ENCODE peak calls at places on chromosome 12, in seven cellular contexts. One of them, this sample, is unnamed.

GRCh38 chr12:48351022-48351708 is 446 bp upstream of the ZNF641 start:
- DNase-seq in H9: peak
- DNase-seq in GM06990: no peak
- DNase-seq in tibial nerve: peak
- DNase-seq in AG10803: peak
- DNase-seq in fibroblast of villous mesenchyme: peak
- DNase-seq in WTC11: peak
- DNase-seq in this sample: no peak

GRCh38 chr12:68189766-68190700 is 30.5 kb upstream of the IFNG start:
- DNase-seq in GM06990: no peak
- DNase-seq in WTC11: no peak
- DNase-seq in AG10803: peak
- DNase-seq in fibroblast of villous mesenchyme: no peak
- DNase-seq in tibial nerve: no peak
- DNase-seq in H9: no peak
- DNase-seq in this sample: no peak

GRCh38 chr12:91556909-91557308 is 374.3 kb upstream of the DCN start:
- DNase-seq in fibroblast of villous mesenchyme: no peak
- DNase-seq in GM06990: no peak
- DNase-seq in AG10803: no peak
- DNase-seq in WTC11: no peak
- DNase-seq in H9: no peak
- DNase-seq in tibial nerve: no peak
- DNase-seq in this sample: no peak

GRCh38 chr12:60106207-60106606 is 510.4 kb downstream of the SLC16A7 start:
- DNase-seq in GM06990: no peak
- DNase-seq in tibial nerve: no peak
- DNase-seq in fibroblast of villous mesenchyme: peak
- DNase-seq in H9: no peak
- DNase-seq in WTC11: no peak
- DNase-seq in AG10803: peak
- DNase-seq in this sample: no peak

GRCh38 chr12:95641299-95641947 is 90.1 kb upstream of the USP44 start:
- DNase-seq in WTC11: no peak
- DNase-seq in H9: no peak
- DNase-seq in tibial nerve: no peak
- DNase-seq in fibroblast of villous mesenchyme: no peak
- DNase-seq in GM06990: no peak
- DNase-seq in AG10803: no peak
- DNase-seq in this sample: no peak

GRCh38 chr12:112798019-112798760 is 6.6 kb downstream of the RPH3A start:
- DNase-seq in WTC11: no peak
- DNase-seq in AG10803: no peak
- DNase-seq in GM06990: no peak
- DNase-seq in fibroblast of villous mesenchyme: no peak
- DNase-seq in tibial nerve: no peak
- DNase-seq in H9: no peak
- DNase-seq in this sample: no peak

GRCh38 chr12:125890983-125891382 is 825.7 kb downstream of the AACS start:
- DNase-seq in WTC11: no peak
- DNase-seq in fibroblast of villous mesenchyme: no peak
- DNase-seq in H9: no peak
- DNase-seq in AG10803: no peak
- DNase-seq in GM06990: no peak
- DNase-seq in tibial nerve: no peak
- DNase-seq in this sample: no peak

GRCh38 chr12:69779928-69780327 is 41.3 kb downstream of the RAB3IP start:
- DNase-seq in fibroblast of villous mesenchyme: peak
- DNase-seq in H9: peak
- DNase-seq in WTC11: peak
- DNase-seq in AG10803: peak
- DNase-seq in tibial nerve: no peak
- DNase-seq in GM06990: no peak
- DNase-seq in this sample: peak

GRCh38 chr12:92365836-92366235 is 220.2 kb upstream of the BTG1 start:
- DNase-seq in WTC11: no peak
- DNase-seq in AG10803: no peak
- DNase-seq in tibial nerve: no peak
- DNase-seq in fibroblast of villous mesenchyme: no peak
- DNase-seq in GM06990: no peak
- DNase-seq in H9: no peak
- DNase-seq in this sample: no peak

GRCh38 chr12:75954076-75954475 is 77.5 kb downstream of the PHLDA1 start:
- DNase-seq in fibroblast of villous mesenchyme: peak
- DNase-seq in AG10803: peak
- DNase-seq in tibial nerve: no peak
- DNase-seq in WTC11: no peak
- DNase-seq in GM06990: no peak
- DNase-seq in H9: no peak
- DNase-seq in this sample: no peak

GRCh38 chr12:72792889-72793288 is 520.7 kb downstream of the TRHDE start:
- DNase-seq in WTC11: no peak
- DNase-seq in GM06990: no peak
- DNase-seq in tibial nerve: no peak
- DNase-seq in fibroblast of villous mesenchyme: no peak
- DNase-seq in AG10803: no peak
- DNase-seq in H9: no peak
- DNase-seq in this sample: no peak

GRCh38 chr12:10395390-10395998 is 5.7 kb upstream of the KLRK1 start:
- DNase-seq in fibroblast of villous mesenchyme: peak
- DNase-seq in GM06990: peak
- DNase-seq in tibial nerve: no peak
- DNase-seq in AG10803: peak
- DNase-seq in H9: peak
- DNase-seq in WTC11: peak
- DNase-seq in this sample: peak

GRCh38 chr12:38711055-38711454 is 194.3 kb downstream of the CPNE8 start:
- DNase-seq in AG10803: peak
- DNase-seq in H9: no peak
- DNase-seq in GM06990: peak
- DNase-seq in fibroblast of villous mesenchyme: peak
- DNase-seq in WTC11: no peak
- DNase-seq in tibial nerve: no peak
- DNase-seq in this sample: no peak

GRCh38 chr12:69388371-69388770 is 28.8 kb downstream of the YEATS4 start:
- DNase-seq in AG10803: peak
- DNase-seq in fibroblast of villous mesenchyme: peak
- DNase-seq in GM06990: peak
- DNase-seq in H9: no peak
- DNase-seq in WTC11: no peak
- DNase-seq in tibial nerve: no peak
- DNase-seq in this sample: peak

DNA sequence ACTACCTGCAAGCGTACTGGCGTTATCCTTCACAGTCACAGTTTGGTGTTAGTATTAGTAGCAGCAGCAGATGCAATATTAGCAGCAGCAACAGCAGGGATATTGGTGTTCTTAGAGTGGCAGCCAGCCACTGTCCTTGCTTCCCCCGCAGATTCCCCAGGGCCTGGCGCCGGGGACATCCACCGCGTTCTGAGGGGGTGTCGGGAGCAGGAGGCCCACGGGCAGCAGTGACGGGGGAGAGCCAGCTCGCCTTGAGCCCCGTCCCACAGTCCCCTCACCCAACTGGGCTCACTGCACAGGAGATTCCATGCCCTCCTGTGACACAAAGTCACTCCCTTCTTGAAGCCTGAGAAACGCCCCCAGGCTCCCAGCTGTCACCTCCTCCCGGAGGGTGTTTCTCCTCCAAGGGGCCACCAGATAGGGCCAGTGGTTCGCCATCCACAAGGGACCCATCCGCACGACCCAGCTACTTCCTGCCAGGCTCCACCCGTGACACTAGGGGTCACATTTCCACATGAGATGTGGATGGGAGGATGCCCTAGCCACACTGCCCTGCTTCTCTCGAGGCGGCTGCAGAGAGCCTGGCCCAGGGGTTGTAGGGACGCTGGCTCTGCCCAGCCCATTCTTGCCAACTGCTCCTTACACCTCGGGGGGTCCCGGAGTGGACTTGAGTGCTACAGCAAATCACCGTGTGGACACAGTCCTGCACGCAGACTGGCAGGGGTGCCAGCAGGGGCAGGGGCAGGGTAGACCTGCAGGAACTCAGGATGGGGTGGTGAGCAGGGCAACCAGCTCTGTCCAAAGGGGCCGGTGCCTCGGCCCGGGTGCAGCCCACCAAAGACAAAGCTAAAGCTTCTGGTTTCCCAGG is 123.2 kb downstream of the PIWIL1 start:
- DNase-seq in AG10803: no peak
- DNase-seq in GM06990: no peak
- DNase-seq in WTC11: no peak
- DNase-seq in H9: no peak
- DNase-seq in fibroblast of villous mesenchyme: no peak
- DNase-seq in tibial nerve: no peak
- DNase-seq in this sample: no peak
- TF ChIP-seq CTCF in AG10803: no peak
- TF ChIP-seq CTCF in GM06990: no peak
- TF ChIP-seq CTCF in WTC11: no peak
- TF ChIP-seq CTCF in H9: no peak
- TF ChIP-seq CTCF in fibroblast of villous mesenchyme: no peak
- TF ChIP-seq CTCF in tibial nerve: no peak
- TF ChIP-seq CTCF in this sample: no peak

GRCh38 chr12:117513353-117513752 is 151.9 kb upstream of the NOS1 start:
- DNase-seq in tibial nerve: no peak
- DNase-seq in GM06990: no peak
- DNase-seq in AG10803: no peak
- DNase-seq in fibroblast of villous mesenchyme: no peak
- DNase-seq in WTC11: no peak
- DNase-seq in H9: no peak
- DNase-seq in this sample: no peak
- TF ChIP-seq CTCF in tibial nerve: no peak
- TF ChIP-seq CTCF in GM06990: no peak
- TF ChIP-seq CTCF in AG10803: no peak
- TF ChIP-seq CTCF in fibroblast of villous mesenchyme: no peak
- TF ChIP-seq CTCF in WTC11: no peak
- TF ChIP-seq CTCF in H9: no peak
- TF ChIP-seq CTCF in this sample: no peak

GRCh38 chr12:40207551-40207950 is 17.2 kb upstream of the LRRK2 start:
- DNase-seq in WTC11: no peak
- DNase-seq in fibroblast of villous mesenchyme: no peak
- DNase-seq in tibial nerve: no peak
- DNase-seq in AG10803: no peak
- DNase-seq in GM06990: no peak
- DNase-seq in H9: no peak
- DNase-seq in this sample: no peak

GRCh38 chr12:40198601-40199000 is 26.2 kb upstream of the LRRK2 start:
- DNase-seq in fibroblast of villous mesenchyme: no peak
- DNase-seq in GM06990: no peak
- DNase-seq in tibial nerve: no peak
- DNase-seq in AG10803: no peak
- DNase-seq in WTC11: no peak
- DNase-seq in H9: no peak
- DNase-seq in this sample: no peak

GRCh38 chr12:40204337-40204736 is 20.5 kb upstream of the LRRK2 start:
- DNase-seq in AG10803: no peak
- DNase-seq in WTC11: no peak
- DNase-seq in H9: no peak
- DNase-seq in fibroblast of villous mesenchyme: no peak
- DNase-seq in tibial nerve: no peak
- DNase-seq in GM06990: no peak
- DNase-seq in this sample: no peak

GRCh38 chr12:40202095-40203059 is 22.4 kb upstream of the LRRK2 start:
- DNase-seq in GM06990: no peak
- DNase-seq in tibial nerve: no peak
- DNase-seq in AG10803: no peak
- DNase-seq in H9: no peak
- DNase-seq in WTC11: no peak
- DNase-seq in fibroblast of villous mesenchyme: no peak
- DNase-seq in this sample: no peak

GRCh38 chr12:40203060-40203430 is 21.8 kb upstream of the LRRK2 start:
- DNase-seq in H9: no peak
- DNase-seq in AG10803: no peak
- DNase-seq in tibial nerve: no peak
- DNase-seq in GM06990: no peak
- DNase-seq in fibroblast of villous mesenchyme: no peak
- DNase-seq in WTC11: no peak
- DNase-seq in this sample: no peak
- TF ChIP-seq CTCF in H9: no peak
- TF ChIP-seq CTCF in AG10803: no peak
- TF ChIP-seq CTCF in tibial nerve: no peak
- TF ChIP-seq CTCF in GM06990: no peak
- TF ChIP-seq CTCF in fibroblast of villous mesenchyme: no peak
- TF ChIP-seq CTCF in WTC11: no peak
- TF ChIP-seq CTCF in this sample: no peak

GRCh38 chr12:12159988-12160387 is 89.2 kb downstream of the BCL2L14 start:
- DNase-seq in GM06990: no peak
- DNase-seq in tibial nerve: no peak
- DNase-seq in WTC11: no peak
- DNase-seq in H9: no peak
- DNase-seq in fibroblast of villous mesenchyme: peak
- DNase-seq in AG10803: peak
- DNase-seq in this sample: no peak

GRCh38 chr12:12158858-12159257 is 88.1 kb downstream of the BCL2L14 start:
- DNase-seq in AG10803: no peak
- DNase-seq in fibroblast of villous mesenchyme: no peak
- DNase-seq in WTC11: no peak
- DNase-seq in tibial nerve: no peak
- DNase-seq in GM06990: no peak
- DNase-seq in H9: no peak
- DNase-seq in this sample: no peak

GRCh38 chr12:12156835-12157234 is 86.1 kb downstream of the BCL2L14 start:
- DNase-seq in GM06990: no peak
- DNase-seq in tibial nerve: no peak
- DNase-seq in AG10803: no peak
- DNase-seq in WTC11: no peak
- DNase-seq in fibroblast of villous mesenchyme: no peak
- DNase-seq in H9: no peak
- DNase-seq in this sample: no peak

GRCh38 chr12:12156116-12156515 is 85.4 kb downstream of the BCL2L14 start:
- DNase-seq in GM06990: no peak
- DNase-seq in tibial nerve: no peak
- DNase-seq in fibroblast of villous mesenchyme: no peak
- DNase-seq in WTC11: no peak
- DNase-seq in AG10803: no peak
- DNase-seq in H9: no peak
- DNase-seq in this sample: no peak

GRCh38 chr12:12157424-12157823 is 86.7 kb downstream of the BCL2L14 start:
- DNase-seq in fibroblast of villous mesenchyme: no peak
- DNase-seq in WTC11: no peak
- DNase-seq in tibial nerve: no peak
- DNase-seq in H9: no peak
- DNase-seq in AG10803: peak
- DNase-seq in GM06990: no peak
- DNase-seq in this sample: no peak
- TF ChIP-seq CTCF in fibroblast of villous mesenchyme: no peak
- TF ChIP-seq CTCF in WTC11: no peak
- TF ChIP-seq CTCF in tibial nerve: no peak
- TF ChIP-seq CTCF in H9: no peak
- TF ChIP-seq CTCF in AG10803: no peak
- TF ChIP-seq CTCF in GM06990: no peak
- TF ChIP-seq CTCF in this sample: no peak

DNA sequence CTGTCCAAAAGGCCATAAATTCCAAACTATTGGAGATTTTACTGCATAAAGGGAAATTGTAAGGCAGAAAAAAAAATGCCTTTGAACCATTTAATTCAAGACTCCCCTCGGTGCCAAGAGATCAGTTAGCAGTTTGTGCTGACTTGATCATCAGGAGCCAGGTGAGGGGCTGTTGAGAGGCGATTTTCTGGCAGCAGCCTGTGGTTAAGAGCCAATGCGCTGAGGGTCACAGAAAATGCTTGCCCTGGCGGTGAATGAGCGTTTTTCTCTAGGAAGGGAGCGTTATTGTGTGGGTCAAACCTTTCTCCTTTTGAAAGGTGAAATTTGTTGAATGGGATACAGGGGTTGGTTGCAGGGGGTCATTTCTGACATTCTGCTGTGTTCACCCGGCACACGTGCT is 4.7 kb downstream of the SRRM4 start:
- DNase-seq in fibroblast of villous mesenchyme: no peak
- DNase-seq in AG10803: no peak
- DNase-seq in H9: peak
- DNase-seq in GM06990: no peak
- DNase-seq in tibial nerve: no peak
- DNase-seq in WTC11: peak
- DNase-seq in this sample: no peak
- TF ChIP-seq CTCF in fibroblast of villous mesenchyme: no peak
- TF ChIP-seq CTCF in AG10803: no peak
- TF ChIP-seq CTCF in H9: peak
- TF ChIP-seq CTCF in GM06990: no peak
- TF ChIP-seq CTCF in tibial nerve: no peak
- TF ChIP-seq CTCF in WTC11: no peak
- TF ChIP-seq CTCF in this sample: no peak

This sample was measured in GM10248.